ENCODE peak calls at places on chromosomes 16 and 17, in six cellular contexts. One of them, this sample, is unnamed.

GRCh38 chr17:78337244-78338109 is 22.4 kb downstream of the SOCS3 start:
- DNase-seq in adipocyte: no peak
- DNase-seq in T-helper 2 cell: no peak
- DNase-seq in erythroblast: no peak
- DNase-seq in neuronal stem cell: no peak
- DNase-seq in GM23338: no peak
- DNase-seq in this sample: no peak

GRCh38 chr17:31595666-31596381 is 204.3 kb downstream of the RAB11FIP4 start:
- DNase-seq in adipocyte: peak; percentile 28
- DNase-seq in GM23338: no peak
- DNase-seq in neuronal stem cell: no peak
- DNase-seq in T-helper 2 cell: no peak
- DNase-seq in erythroblast: no peak
- DNase-seq in this sample: no peak

GRCh38 chr17:66610734-66611133 is 224.2 kb upstream of the CACNG5 start:
- DNase-seq in adipocyte: no peak
- DNase-seq in GM23338: no peak
- DNase-seq in neuronal stem cell: no peak
- DNase-seq in T-helper 2 cell: no peak
- DNase-seq in erythroblast: no peak
- DNase-seq in this sample: no peak

GRCh38 chr16:1723450-1724147 is 17.6 kb downstream of the MAPK8IP3 start:
- DNase-seq in GM23338: peak; percentile 67
- DNase-seq in erythroblast: peak; percentile 36
- DNase-seq in T-helper 2 cell: peak; percentile 18
- DNase-seq in neuronal stem cell: no peak
- DNase-seq in adipocyte: peak; percentile 81
- DNase-seq in this sample: peak; percentile 35

GRCh38 chr17:1646199-1646875 is 805 bp upstream of the SCARF1 start:
- DNase-seq in adipocyte: no peak
- DNase-seq in T-helper 2 cell: no peak
- DNase-seq in neuronal stem cell: no peak
- DNase-seq in GM23338: no peak
- DNase-seq in erythroblast: no peak
- DNase-seq in this sample: no peak

GRCh38 chr16:19894586-19894985 is 9.9 kb upstream of the GPRC5B start:
- DNase-seq in neuronal stem cell: no peak
- DNase-seq in GM23338: no peak
- DNase-seq in erythroblast: no peak
- DNase-seq in adipocyte: no peak
- DNase-seq in T-helper 2 cell: no peak
- DNase-seq in this sample: no peak

GRCh38 chr17:78836420-78837021 is 4.1 kb downstream of the USP36 start:
- DNase-seq in neuronal stem cell: no peak
- DNase-seq in adipocyte: no peak
- DNase-seq in T-helper 2 cell: no peak
- DNase-seq in erythroblast: no peak
- DNase-seq in GM23338: no peak
- DNase-seq in this sample: no peak

GRCh38 chr17:40153603-40154238 is 13.4 kb downstream of the CASC3 start:
- DNase-seq in adipocyte: no peak
- DNase-seq in T-helper 2 cell: no peak
- DNase-seq in neuronal stem cell: no peak
- DNase-seq in GM23338: no peak
- DNase-seq in erythroblast: no peak
- DNase-seq in this sample: no peak

GRCh38 chr16:83744521-83744981 is 63.2 kb upstream of the HSBP1 start:
- DNase-seq in neuronal stem cell: peak; percentile 2
- DNase-seq in adipocyte: peak; percentile 28
- DNase-seq in T-helper 2 cell: no peak
- DNase-seq in erythroblast: no peak
- DNase-seq in GM23338: no peak
- DNase-seq in this sample: no peak

GRCh38 chr17:17445925-17446665 is 30.7 kb upstream of the MED9 start:
- DNase-seq in neuronal stem cell: no peak
- DNase-seq in T-helper 2 cell: no peak
- DNase-seq in adipocyte: peak; percentile 70
- DNase-seq in GM23338: no peak
- DNase-seq in erythroblast: no peak
- DNase-seq in this sample: no peak

GRCh38 chr17:78378225-78379133 is at the start of gene PGS1:
- DNase-seq in adipocyte: peak; percentile 90
- DNase-seq in GM23338: peak; percentile 86
- DNase-seq in neuronal stem cell: peak; percentile 58
- DNase-seq in T-helper 2 cell: peak; percentile 90
- DNase-seq in erythroblast: peak; percentile 88
- DNase-seq in this sample: peak; percentile 90

GRCh38 chr16:88914750-88915368 is 48.4 kb upstream of the PABPN1L start:
- DNase-seq in erythroblast: no peak
- DNase-seq in adipocyte: peak; percentile 90
- DNase-seq in T-helper 2 cell: no peak
- DNase-seq in neuronal stem cell: no peak
- DNase-seq in GM23338: no peak
- DNase-seq in this sample: no peak

GRCh38 chr16:77271532-77272426 is 72.6 kb downstream of the SYCE1L start:
- DNase-seq in erythroblast: no peak
- DNase-seq in adipocyte: no peak
- DNase-seq in T-helper 2 cell: no peak
- DNase-seq in neuronal stem cell: no peak
- DNase-seq in GM23338: no peak
- DNase-seq in this sample: no peak

GRCh38 chr17:61474235-61474927 is 22.2 kb downstream of the TBX4 start:
- DNase-seq in T-helper 2 cell: no peak
- DNase-seq in adipocyte: no peak
- DNase-seq in neuronal stem cell: no peak
- DNase-seq in erythroblast: no peak
- DNase-seq in GM23338: no peak
- DNase-seq in this sample: no peak

GRCh38 chr16:86072328-86073102 is 173.6 kb downstream of the IRF8 start:
- DNase-seq in GM23338: peak; percentile 81
- DNase-seq in neuronal stem cell: peak; percentile 57
- DNase-seq in T-helper 2 cell: peak; percentile 24
- DNase-seq in adipocyte: peak; percentile 90
- DNase-seq in erythroblast: peak; percentile 43
- DNase-seq in this sample: no peak

GRCh38 chr16:67146523-67147357 is 4.1 kb downstream of the B3GNT9 start:
- DNase-seq in adipocyte: peak; percentile 18
- DNase-seq in erythroblast: no peak
- DNase-seq in neuronal stem cell: no peak
- DNase-seq in T-helper 2 cell: no peak
- DNase-seq in GM23338: no peak
- DNase-seq in this sample: no peak

GRCh38 chr16:69711115-69711740 is 15.1 kb downstream of the NQO1 start:
- DNase-seq in neuronal stem cell: no peak
- DNase-seq in adipocyte: peak; percentile 26
- DNase-seq in erythroblast: no peak
- DNase-seq in GM23338: no peak
- DNase-seq in T-helper 2 cell: no peak
- DNase-seq in this sample: no peak